ENCODE peak calls at places on chromosome 21, in ten cellular contexts. I, F, Z, R, Y, U, W, H, D and A are unnamed samples.

GRCh38 chr21:39523398-39523797 is 71.6 kb downstream of the SH3BGR start:
- DNase-seq in I (peak; percentile 44), F (no peak), Z (no peak), R (no peak), Y (no peak), U (no peak), W (peak; percentile 7), H (no peak), D (no peak), A (no peak)

GRCh38 chr21:25639167-25639921 is at the start of gene JAM2:
- DNase-seq in I (peak; percentile 23), F (peak; percentile 84), Z (peak; percentile 14), R (peak; percentile 78), Y (no peak), U (peak; percentile 20), W (peak; percentile 6), H (peak; percentile 25), D (peak; percentile 27), A (peak; percentile 50)

GRCh38 chr21:45291613-45292398 is 4.1 kb upstream of the POFUT2 start:
- DNase-seq in I (peak; percentile 11), F (no peak), Z (no peak), R (no peak), Y (no peak), U (no peak), W (no peak), H (no peak), D (no peak), A (no peak)

GRCh38 chr21:26964379-26964778 is 2.5 kb downstream of the ADAMTS5 start:
- DNase-seq in I (peak; percentile 44), F (peak; percentile 42), Z (no peak), R (no peak), Y (no peak), U (no peak), W (no peak), H (no peak), D (no peak), A (no peak)

GRCh38 chr21:34061983-34062382 is 11.4 kb upstream of the MRPS6 start:
- DNase-seq in I (no peak), F (peak; percentile 41), Z (no peak), R (peak; percentile 44), Y (no peak), U (peak; percentile 4), W (peak; percentile 15), H (no peak), D (no peak), A (no peak)

GRCh38 chr21:38544681-38545080 is 46.4 kb upstream of the ERG start:
- DNase-seq in I (no peak), F (no peak), Z (no peak), R (no peak), Y (no peak), U (no peak), W (no peak), H (no peak), D (no peak), A (no peak)

GRCh38 chr21:44670642-44671432 is 4.1 kb upstream of the KRTAP12-2 start:
- DNase-seq in I (no peak), F (no peak), Z (no peak), R (no peak), Y (no peak), U (no peak), W (no peak), H (no peak), D (no peak), A (no peak)

GRCh38 chr21:45016031-45016430 is 58.3 kb upstream of the ADARB1 start:
- DNase-seq in I (no peak), F (no peak), Z (no peak), R (no peak), Y (no peak), U (no peak), W (no peak), H (no peak), D (no peak), A (no peak)

GRCh38 chr21:40512590-40512989 is 334.4 kb downstream of the DSCAM start:
- DNase-seq in I (no peak), F (peak; percentile 57), Z (peak; percentile 1), R (peak; percentile 28), Y (no peak), U (peak; percentile 5), W (no peak), H (no peak), D (no peak), A (peak; percentile 16)

GRCh38 chr21:40143822-40144525 is 276.7 kb downstream of the PCP4 start:
- DNase-seq in I (peak; percentile 49), F (peak; percentile 61), Z (peak; percentile 45), R (peak; percentile 40), Y (no peak), U (peak; percentile 42), W (peak; percentile 45), H (no peak), D (peak; percentile 37), A (peak; percentile 80)

GRCh38 chr21:45883090-45883489 is 98.5 kb upstream of the COL6A1 start:
- DNase-seq in I (no peak), F (no peak), Z (no peak), R (no peak), Y (no peak), U (no peak), W (no peak), H (no peak), D (no peak), A (no peak)

GRCh38 chr21:42681296-42682206 is 28.1 kb downstream of the PDE9A start:
- DNase-seq in I (no peak), F (no peak), Z (no peak), R (no peak), Y (no peak), U (no peak), W (no peak), H (no peak), D (no peak), A (no peak)

GRCh38 chr21:15355066-15355465 is 290.3 kb upstream of the NRIP1 start:
- DNase-seq in I (no peak), F (no peak), Z (no peak), R (no peak), Y (no peak), U (no peak), W (peak; percentile 31), H (no peak), D (no peak), A (no peak)

GRCh38 chr21:17730782-17731181 is 88.4 kb downstream of the C21orf91 start:
- DNase-seq in I (no peak), F (no peak), Z (no peak), R (no peak), Y (no peak), U (no peak), W (peak; percentile 34), H (no peak), D (no peak), A (no peak)

GRCh38 chr21:33268736-33269441 is 2.7 kb downstream of the IL10RB start:
- DNase-seq in I (peak; percentile 94), F (peak; percentile 43), Z (no peak), R (no peak), Y (peak; percentile 89), U (no peak), W (no peak), H (peak; percentile 26), D (peak; percentile 86), A (no peak)

GRCh38 chr21:44637018-44637850 is at the start of gene KRTAP10-10:
- DNase-seq in I (no peak), F (no peak), Z (no peak), R (no peak), Y (no peak), U (no peak), W (no peak), H (no peak), D (no peak), A (no peak)

GRCh38 chr21:40185208-40185607 is 318.0 kb downstream of the PCP4 start:
- DNase-seq in I (no peak), F (no peak), Z (no peak), R (no peak), Y (no peak), U (no peak), W (no peak), H (no peak), D (no peak), A (no peak)

GRCh38 chr21:45748593-45748992 is 105.1 kb downstream of the PCBP3 start:
- DNase-seq in I (no peak), F (no peak), Z (no peak), R (no peak), Y (no peak), U (no peak), W (no peak), H (no peak), D (no peak), A (no peak)

GRCh38 chr21:45075606-45076244 is 1.3 kb downstream of the ADARB1 start:
- DNase-seq in I (no peak), F (no peak), Z (no peak), R (no peak), Y (no peak), U (no peak), W (no peak), H (no peak), D (no peak), A (no peak)

GRCh38 chr21:35632711-35633110 is 427.6 kb downstream of the SETD4 start:
- DNase-seq in I (no peak), F (no peak), Z (no peak), R (no peak), Y (no peak), U (no peak), W (no peak), H (no peak), D (no peak), A (no peak)